ENCODE peak calls at places on chromosomes 16 and 17, in eight cellular contexts. One of them, this sample, is unnamed.

GRCh38 chr16:31141489-31142108 is 6.1 kb upstream of the PRSS8 start:
- DNase-seq in AG09319: no peak
- DNase-seq in amniotic stem cell: peak; percentile 68
- DNase-seq in NCI-H345: peak; percentile 54
- DNase-seq in stimulated activated effector memory CD8-positive, alpha-beta T cell treated with anti-CD3 and anti-CD28 coated beads, Interleukin-12 subunit alpha, Interleukin-12 subunit beta, amount 100 ng/mL, for 72 hours: peak; percentile 65
- DNase-seq in OCI-M1: no peak
- DNase-seq in activated naive CD4-positive, alpha-beta T cell treated with Interleukin-2 at 50 U/mL for 16 hours: peak; percentile 4
- DNase-seq in pancreas: peak; percentile 62
- DNase-seq in this sample: no peak

GRCh38 chr17:76467366-76467765 is at the start of gene AANAT:
- DNase-seq in AG09319: no peak
- DNase-seq in amniotic stem cell: no peak
- DNase-seq in NCI-H345: no peak
- DNase-seq in stimulated activated effector memory CD8-positive, alpha-beta T cell treated with anti-CD3 and anti-CD28 coated beads, Interleukin-12 subunit alpha, Interleukin-12 subunit beta, amount 100 ng/mL, for 72 hours: no peak
- DNase-seq in OCI-M1: no peak
- DNase-seq in activated naive CD4-positive, alpha-beta T cell treated with Interleukin-2 at 50 U/mL for 16 hours: no peak
- DNase-seq in pancreas: no peak
- DNase-seq in this sample: peak; percentile 76

GRCh38 chr17:4944554-4945175 is 3.7 kb downstream of the PFN1 start:
- DNase-seq in AG09319: no peak
- DNase-seq in amniotic stem cell: no peak
- DNase-seq in NCI-H345: no peak
- DNase-seq in stimulated activated effector memory CD8-positive, alpha-beta T cell treated with anti-CD3 and anti-CD28 coated beads, Interleukin-12 subunit alpha, Interleukin-12 subunit beta, amount 100 ng/mL, for 72 hours: peak; percentile 79
- DNase-seq in OCI-M1: no peak
- DNase-seq in activated naive CD4-positive, alpha-beta T cell treated with Interleukin-2 at 50 U/mL for 16 hours: no peak
- DNase-seq in pancreas: no peak
- DNase-seq in this sample: no peak

GRCh38 chr17:68455756-68456528 is 1.4 kb downstream of the WIPI1 start:
- DNase-seq in AG09319: peak; percentile 81
- DNase-seq in amniotic stem cell: peak; percentile 31
- DNase-seq in NCI-H345: no peak
- DNase-seq in stimulated activated effector memory CD8-positive, alpha-beta T cell treated with anti-CD3 and anti-CD28 coated beads, Interleukin-12 subunit alpha, Interleukin-12 subunit beta, amount 100 ng/mL, for 72 hours: no peak
- DNase-seq in OCI-M1: peak; percentile 73
- DNase-seq in activated naive CD4-positive, alpha-beta T cell treated with Interleukin-2 at 50 U/mL for 16 hours: no peak
- DNase-seq in pancreas: no peak
- DNase-seq in this sample: peak; percentile 43

GRCh38 chr16:30472328-30472942 is at the start of gene ITGAL:
- DNase-seq in AG09319: no peak
- DNase-seq in amniotic stem cell: no peak
- DNase-seq in NCI-H345: no peak
- DNase-seq in stimulated activated effector memory CD8-positive, alpha-beta T cell treated with anti-CD3 and anti-CD28 coated beads, Interleukin-12 subunit alpha, Interleukin-12 subunit beta, amount 100 ng/mL, for 72 hours: peak; percentile 92
- DNase-seq in OCI-M1: no peak
- DNase-seq in activated naive CD4-positive, alpha-beta T cell treated with Interleukin-2 at 50 U/mL for 16 hours: peak; percentile 87
- DNase-seq in pancreas: no peak
- DNase-seq in this sample: no peak

GRCh38 chr16:788399-789126 is at the start of gene CHTF18:
- DNase-seq in AG09319: peak; percentile 77
- DNase-seq in amniotic stem cell: peak; percentile 81
- DNase-seq in NCI-H345: peak; percentile 92
- DNase-seq in stimulated activated effector memory CD8-positive, alpha-beta T cell treated with anti-CD3 and anti-CD28 coated beads, Interleukin-12 subunit alpha, Interleukin-12 subunit beta, amount 100 ng/mL, for 72 hours: peak; percentile 94
- DNase-seq in OCI-M1: peak; percentile 94
- DNase-seq in activated naive CD4-positive, alpha-beta T cell treated with Interleukin-2 at 50 U/mL for 16 hours: peak; percentile 94
- DNase-seq in pancreas: peak; percentile 96
- DNase-seq in this sample: peak; percentile 86

GRCh38 chr17:80262291-80262690 is 1.6 kb downstream of the RNF213 start:
- DNase-seq in AG09319: no peak
- DNase-seq in amniotic stem cell: no peak
- DNase-seq in NCI-H345: no peak
- DNase-seq in stimulated activated effector memory CD8-positive, alpha-beta T cell treated with anti-CD3 and anti-CD28 coated beads, Interleukin-12 subunit alpha, Interleukin-12 subunit beta, amount 100 ng/mL, for 72 hours: no peak
- DNase-seq in OCI-M1: peak; percentile 54
- DNase-seq in activated naive CD4-positive, alpha-beta T cell treated with Interleukin-2 at 50 U/mL for 16 hours: no peak
- DNase-seq in pancreas: no peak
- DNase-seq in this sample: peak; percentile 80

GRCh38 chr16:19678804-19679203 is 39.2 kb downstream of the KNOP1 start:
- DNase-seq in AG09319: peak; percentile 30
- DNase-seq in amniotic stem cell: no peak
- DNase-seq in NCI-H345: no peak
- DNase-seq in stimulated activated effector memory CD8-positive, alpha-beta T cell treated with anti-CD3 and anti-CD28 coated beads, Interleukin-12 subunit alpha, Interleukin-12 subunit beta, amount 100 ng/mL, for 72 hours: no peak
- DNase-seq in OCI-M1: no peak
- DNase-seq in activated naive CD4-positive, alpha-beta T cell treated with Interleukin-2 at 50 U/mL for 16 hours: no peak
- DNase-seq in pancreas: no peak
- DNase-seq in this sample: no peak

GRCh38 chr16:19071811-19072777 is 4.7 kb downstream of the COQ7 start:
- DNase-seq in AG09319: no peak
- DNase-seq in amniotic stem cell: peak; percentile 19
- DNase-seq in NCI-H345: peak; percentile 21
- DNase-seq in stimulated activated effector memory CD8-positive, alpha-beta T cell treated with anti-CD3 and anti-CD28 coated beads, Interleukin-12 subunit alpha, Interleukin-12 subunit beta, amount 100 ng/mL, for 72 hours: peak; percentile 79
- DNase-seq in OCI-M1: peak; percentile 71
- DNase-seq in activated naive CD4-positive, alpha-beta T cell treated with Interleukin-2 at 50 U/mL for 16 hours: peak; percentile 59
- DNase-seq in pancreas: peak; percentile 70
- DNase-seq in this sample: peak; percentile 56

GRCh38 chr17:74780443-74781238 is 4.5 kb upstream of the NAT9 start:
- DNase-seq in AG09319: no peak
- DNase-seq in amniotic stem cell: no peak
- DNase-seq in NCI-H345: no peak
- DNase-seq in stimulated activated effector memory CD8-positive, alpha-beta T cell treated with anti-CD3 and anti-CD28 coated beads, Interleukin-12 subunit alpha, Interleukin-12 subunit beta, amount 100 ng/mL, for 72 hours: no peak
- DNase-seq in OCI-M1: peak; percentile 70
- DNase-seq in activated naive CD4-positive, alpha-beta T cell treated with Interleukin-2 at 50 U/mL for 16 hours: peak; percentile 19
- DNase-seq in pancreas: no peak
- DNase-seq in this sample: no peak

GRCh38 chr17:30788918-30789317 is 35.6 kb downstream of the CRLF3 start:
- DNase-seq in AG09319: no peak
- DNase-seq in amniotic stem cell: no peak
- DNase-seq in NCI-H345: no peak
- DNase-seq in stimulated activated effector memory CD8-positive, alpha-beta T cell treated with anti-CD3 and anti-CD28 coated beads, Interleukin-12 subunit alpha, Interleukin-12 subunit beta, amount 100 ng/mL, for 72 hours: no peak
- DNase-seq in OCI-M1: no peak
- DNase-seq in activated naive CD4-positive, alpha-beta T cell treated with Interleukin-2 at 50 U/mL for 16 hours: no peak
- DNase-seq in pancreas: no peak
- DNase-seq in this sample: no peak

GRCh38 chr17:5730373-5730772 is 146.1 kb upstream of the NLRP1 start:
- DNase-seq in AG09319: no peak
- DNase-seq in amniotic stem cell: no peak
- DNase-seq in NCI-H345: no peak
- DNase-seq in stimulated activated effector memory CD8-positive, alpha-beta T cell treated with anti-CD3 and anti-CD28 coated beads, Interleukin-12 subunit alpha, Interleukin-12 subunit beta, amount 100 ng/mL, for 72 hours: no peak
- DNase-seq in OCI-M1: no peak
- DNase-seq in activated naive CD4-positive, alpha-beta T cell treated with Interleukin-2 at 50 U/mL for 16 hours: no peak
- DNase-seq in pancreas: no peak
- DNase-seq in this sample: no peak

GRCh38 chr17:40443988-40444899 is 994 bp downstream of the IGFBP4 start:
- DNase-seq in AG09319: no peak
- DNase-seq in amniotic stem cell: no peak
- DNase-seq in NCI-H345: no peak
- DNase-seq in stimulated activated effector memory CD8-positive, alpha-beta T cell treated with anti-CD3 and anti-CD28 coated beads, Interleukin-12 subunit alpha, Interleukin-12 subunit beta, amount 100 ng/mL, for 72 hours: peak; percentile 66
- DNase-seq in OCI-M1: no peak
- DNase-seq in activated naive CD4-positive, alpha-beta T cell treated with Interleukin-2 at 50 U/mL for 16 hours: peak; percentile 16
- DNase-seq in pancreas: no peak
- DNase-seq in this sample: no peak

GRCh38 chr16:74304164-74304834 is 7.7 kb downstream of the PSMD7 start:
- DNase-seq in AG09319: no peak
- DNase-seq in amniotic stem cell: no peak
- DNase-seq in NCI-H345: no peak
- DNase-seq in stimulated activated effector memory CD8-positive, alpha-beta T cell treated with anti-CD3 and anti-CD28 coated beads, Interleukin-12 subunit alpha, Interleukin-12 subunit beta, amount 100 ng/mL, for 72 hours: no peak
- DNase-seq in OCI-M1: peak; percentile 28
- DNase-seq in activated naive CD4-positive, alpha-beta T cell treated with Interleukin-2 at 50 U/mL for 16 hours: no peak
- DNase-seq in pancreas: no peak
- DNase-seq in this sample: no peak

GRCh38 chr16:84548971-84549844 is 44.7 kb upstream of the MEAK7 start:
- DNase-seq in AG09319: no peak
- DNase-seq in amniotic stem cell: no peak
- DNase-seq in NCI-H345: no peak
- DNase-seq in stimulated activated effector memory CD8-positive, alpha-beta T cell treated with anti-CD3 and anti-CD28 coated beads, Interleukin-12 subunit alpha, Interleukin-12 subunit beta, amount 100 ng/mL, for 72 hours: peak; percentile 74
- DNase-seq in OCI-M1: peak; percentile 22
- DNase-seq in activated naive CD4-positive, alpha-beta T cell treated with Interleukin-2 at 50 U/mL for 16 hours: peak; percentile 56
- DNase-seq in pancreas: no peak
- DNase-seq in this sample: no peak

GRCh38 chr16:11915644-11916523 is at the start of gene GSPT1:
- DNase-seq in AG09319: peak; percentile 94
- DNase-seq in amniotic stem cell: peak; percentile 91
- DNase-seq in NCI-H345: peak; percentile 99
- DNase-seq in stimulated activated effector memory CD8-positive, alpha-beta T cell treated with anti-CD3 and anti-CD28 coated beads, Interleukin-12 subunit alpha, Interleukin-12 subunit beta, amount 100 ng/mL, for 72 hours: peak; percentile 99
- DNase-seq in OCI-M1: peak; percentile 99
- DNase-seq in activated naive CD4-positive, alpha-beta T cell treated with Interleukin-2 at 50 U/mL for 16 hours: peak; percentile 99
- DNase-seq in pancreas: peak; percentile 99
- DNase-seq in this sample: peak; percentile 99

GRCh38 chr17:17844500-17844899 is 7.7 kb upstream of the SREBF1 start:
- DNase-seq in AG09319: no peak
- DNase-seq in amniotic stem cell: no peak
- DNase-seq in NCI-H345: no peak
- DNase-seq in stimulated activated effector memory CD8-positive, alpha-beta T cell treated with anti-CD3 and anti-CD28 coated beads, Interleukin-12 subunit alpha, Interleukin-12 subunit beta, amount 100 ng/mL, for 72 hours: no peak
- DNase-seq in OCI-M1: no peak
- DNase-seq in activated naive CD4-positive, alpha-beta T cell treated with Interleukin-2 at 50 U/mL for 16 hours: no peak
- DNase-seq in pancreas: no peak
- DNase-seq in this sample: no peak

GRCh38 chr16:22898874-22899348 is 84.9 kb downstream of the HS3ST2 start:
- DNase-seq in AG09319: peak; percentile 1
- DNase-seq in amniotic stem cell: peak; percentile 4
- DNase-seq in NCI-H345: peak; percentile 69
- DNase-seq in stimulated activated effector memory CD8-positive, alpha-beta T cell treated with anti-CD3 and anti-CD28 coated beads, Interleukin-12 subunit alpha, Interleukin-12 subunit beta, amount 100 ng/mL, for 72 hours: peak; percentile 73
- DNase-seq in OCI-M1: peak; percentile 70
- DNase-seq in activated naive CD4-positive, alpha-beta T cell treated with Interleukin-2 at 50 U/mL for 16 hours: peak; percentile 31
- DNase-seq in pancreas: peak; percentile 77
- DNase-seq in this sample: peak; percentile 81

GRCh38 chr16:58449768-58450167 is 50.2 kb upstream of the NDRG4 start:
- DNase-seq in AG09319: no peak
- DNase-seq in amniotic stem cell: no peak
- DNase-seq in NCI-H345: no peak
- DNase-seq in stimulated activated effector memory CD8-positive, alpha-beta T cell treated with anti-CD3 and anti-CD28 coated beads, Interleukin-12 subunit alpha, Interleukin-12 subunit beta, amount 100 ng/mL, for 72 hours: no peak
- DNase-seq in OCI-M1: no peak
- DNase-seq in activated naive CD4-positive, alpha-beta T cell treated with Interleukin-2 at 50 U/mL for 16 hours: no peak
- DNase-seq in pancreas: no peak
- DNase-seq in this sample: no peak

GRCh38 chr16:85568519-85568918 is 44.6 kb upstream of the GSE1 start:
- DNase-seq in AG09319: no peak
- DNase-seq in amniotic stem cell: no peak
- DNase-seq in NCI-H345: no peak
- DNase-seq in stimulated activated effector memory CD8-positive, alpha-beta T cell treated with anti-CD3 and anti-CD28 coated beads, Interleukin-12 subunit alpha, Interleukin-12 subunit beta, amount 100 ng/mL, for 72 hours: no peak
- DNase-seq in OCI-M1: peak; percentile 63
- DNase-seq in activated naive CD4-positive, alpha-beta T cell treated with Interleukin-2 at 50 U/mL for 16 hours: no peak
- DNase-seq in pancreas: no peak
- DNase-seq in this sample: no peak

This sample was measured in ELF-1.